ENCODE peak calls at places on chromosomes 6 and 20, in seven cellular contexts. N, L, G, U, Z, H and P are unnamed samples.
A peak's percentile ranks its signal among the peaks of the same experiment; 100 is the strongest.

GRCh38 chr6:27161946-27162603 is 85.4 kb upstream of the PRSS16 start:
- DNase-seq in N (peak; percentile 82), L (peak; percentile 24), G (no peak), U (peak; percentile 37), Z (peak; percentile 46), H (no peak), P (peak; percentile 78)

GRCh38 chr6:41700577-41701347 is 34.6 kb downstream of the TFEB start:
- DNase-seq in N (no peak), L (no peak), G (no peak), U (no peak), Z (no peak), H (no peak), P (no peak)

GRCh38 chr6:11323666-11324452 is 91.4 kb upstream of the NEDD9 start:
- DNase-seq in N (no peak), L (no peak), G (no peak), U (no peak), Z (no peak), H (no peak), P (no peak)

GRCh38 chr6:158642097-158642601 is 2.4 kb downstream of the DYNLT1 start:
- DNase-seq in N (peak; percentile 79), L (no peak), G (no peak), U (no peak), Z (no peak), H (peak; percentile 78), P (no peak)

GRCh38 chr20:38674178-38675133 is 49.8 kb upstream of the SLC32A1 start:
- DNase-seq in N (peak; percentile 71), L (peak; percentile 91), G (peak; percentile 39), U (peak; percentile 78), Z (peak; percentile 87), H (no peak), P (peak; percentile 90)

GRCh38 chr6:165640767-165641166 is 22.3 kb downstream of the PDE10A start:
- DNase-seq in N (no peak), L (no peak), G (no peak), U (no peak), Z (no peak), H (no peak), P (no peak)

GRCh38 chr6:33604941-33605854 is 15.9 kb upstream of the ITPR3 start:
- DNase-seq in N (no peak), L (no peak), G (no peak), U (no peak), Z (no peak), H (no peak), P (no peak)

GRCh38 chr6:131519670-131520436 is 53.2 kb upstream of the ARG1 start:
- DNase-seq in N (peak; percentile 64), L (peak; percentile 42), G (no peak), U (no peak), Z (peak; percentile 59), H (no peak), P (peak; percentile 47)

GRCh38 chr20:32539817-32540675 is 45.1 kb downstream of the NOL4L start:
- DNase-seq in N (no peak), L (no peak), G (no peak), U (no peak), Z (no peak), H (no peak), P (no peak)

GRCh38 chr6:27672113-27672799 is 199.4 kb upstream of the ZNF184 start:
- DNase-seq in N (peak; percentile 57), L (peak; percentile 61), G (no peak), U (no peak), Z (peak; percentile 61), H (no peak), P (peak; percentile 69)

GRCh38 chr6:170042596-170043118 is 248.2 kb downstream of the DLL1 start:
- DNase-seq in N (no peak), L (no peak), G (no peak), U (no peak), Z (no peak), H (no peak), P (no peak)

GRCh38 chr6:105179244-105180065 is at the start of gene POPDC3:
- DNase-seq in N (peak; percentile 67), L (peak; percentile 46), G (no peak), U (no peak), Z (peak; percentile 77), H (peak; percentile 53), P (peak; percentile 61)

GRCh38 chr6:50217816-50218215 is 168.1 kb upstream of the DEFB112 start:
- DNase-seq in N (no peak), L (no peak), G (no peak), U (no peak), Z (no peak), H (no peak), P (no peak)

GRCh38 chr20:53162251-53162835 is 190.2 kb downstream of the TSHZ2 start:
- DNase-seq in N (peak; percentile 37), L (peak; percentile 17), G (no peak), U (no peak), Z (peak; percentile 43), H (no peak), P (no peak)

GRCh38 chr20:1371235-1371782 is 21.5 kb downstream of the FKBP1A start:
- DNase-seq in N (no peak), L (no peak), G (no peak), U (no peak), Z (no peak), H (no peak), P (no peak)

GRCh38 chr20:43731927-43732326 is 5.1 kb upstream of the GTSF1L start:
- DNase-seq in N (no peak), L (no peak), G (no peak), U (no peak), Z (no peak), H (no peak), P (no peak)